ENCODE peak calls at places on chromosomes 5 and 9, in five cellular contexts. L is stimulated activated CD8-positive, alpha-beta memory T cell treated with anti-CD3 and anti-CD28 coated beads, Interleukin-12 subunit alpha, Interleukin-12 subunit beta, amount 100 ng/mL, for 4 hours; G is activated T-cell treated with anti-CD3 and anti-CD28 coated beads, Interleukin-2, amount 50 U/mL, for 72 hours; E is RPMI8226; U is naive thymus-derived CD8-positive, alpha-beta T cell. W is an unnamed sample.

GRCh38 chr5:116652903-116653302 is 78.3 kb upstream of the SEMA6A start:
- DNase-seq in L (no peak), G (no peak), E (no peak), U (no peak), W (no peak)

GRCh38 chr9:131875828-131876485 is 136.1 kb upstream of the RAPGEF1 start:
- DNase-seq in L (no peak), G (peak), E (no peak), U (no peak), W (peak)

GRCh38 chr9:14403112-14403511 is 89.2 kb upstream of the NFIB start:
- DNase-seq in L (no peak), G (no peak), E (no peak), U (no peak), W (no peak)

GRCh38 chr9:114108016-114108833 is 9.1 kb upstream of the KIF12 start:
- DNase-seq in L (no peak), G (peak), E (peak), U (peak), W (peak)

GRCh38 chr9:99042620-99043019 is 62.3 kb upstream of the TGFBR1 start:
- DNase-seq in L (no peak), G (no peak), E (no peak), U (no peak), W (no peak)

GRCh38 chr5:127572930-127573329 is 55.5 kb downstream of the PRRC1 start:
- DNase-seq in L (no peak), G (no peak), E (no peak), U (no peak), W (no peak)

GRCh38 chr5:59721741-59722140 is 171.8 kb downstream of the PDE4D start:
- DNase-seq in L (no peak), G (no peak), E (no peak), U (no peak), W (no peak)

GRCh38 chr5:80867233-80867632 is 92.9 kb upstream of the RASGRF2 start:
- DNase-seq in L (no peak), G (peak), E (no peak), U (no peak), W (no peak)

GRCh38 chr9:90249094-90249493 is 393.5 kb downstream of the DIRAS2 start:
- DNase-seq in L (no peak), G (no peak), E (no peak), U (no peak), W (no peak)

GRCh38 chr5:64884541-64884940 is 115.8 kb downstream of the CWC27 start:
- DNase-seq in L (no peak), G (no peak), E (no peak), U (no peak), W (no peak)

GRCh38 chr5:174419523-174420132 is 304.8 kb upstream of the MSX2 start:
- DNase-seq in L (peak), G (peak), E (peak), U (peak), W (peak)

GRCh38 chr9:76619645-76620044 is 144.6 kb upstream of the PCA3 start:
- DNase-seq in L (no peak), G (no peak), E (no peak), U (no peak), W (no peak)

GRCh38 chr5:56908942-56909293 is 478 bp upstream of the SETD9 start:
- DNase-seq in L (no peak), G (no peak), E (no peak), U (peak), W (no peak)

GRCh38 chr9:99059074-99059894 is 45.6 kb upstream of the TGFBR1 start:
- DNase-seq in L (no peak), G (peak), E (peak), U (no peak), W (peak)

GRCh38 chr9:115362101-115362500 is 244.1 kb upstream of the TNC start:
- DNase-seq in L (no peak), G (no peak), E (no peak), U (no peak), W (no peak)

GRCh38 chr9:83066771-83067170 is 3.8 kb upstream of the RASEF start:
- DNase-seq in L (no peak), G (no peak), E (no peak), U (no peak), W (no peak)

GRCh38 chr5:74636552-74636951 is 4.0 kb downstream of the ENC1 start:
- DNase-seq in L (no peak), G (no peak), E (no peak), U (no peak), W (no peak)

GRCh38 chr5:67773439-67773988 is 442.0 kb upstream of the PIK3R1 start:
- DNase-seq in L (no peak), G (no peak), E (no peak), U (no peak), W (no peak)

GRCh38 chr9:93902780-93903655 is 52.1 kb downstream of the BARX1 start:
- DNase-seq in L (no peak), G (no peak), E (no peak), U (no peak), W (no peak)

GRCh38 chr9:114761515-114761914 is 44.3 kb downstream of the TNFSF15 start:
- DNase-seq in L (no peak), G (no peak), E (no peak), U (no peak), W (no peak)

GRCh38 chr9:121593066-121593465 is 58.4 kb upstream of the DAB2IP start:
- DNase-seq in L (no peak), G (no peak), E (no peak), U (no peak), W (no peak)

GRCh38 chr5:96335873-96336272 is 97.2 kb downstream of the PCSK1 start:
- DNase-seq in L (no peak), G (no peak), E (no peak), U (no peak), W (no peak)

GRCh38 chr5:2810644-2811043 is 59.2 kb upstream of the IRX2 start:
- DNase-seq in L (no peak), G (no peak), E (no peak), U (no peak), W (no peak)

GRCh38 chr5:123150089-123150488 is 61.0 kb downstream of the PRDM6 start:
- DNase-seq in L (no peak), G (no peak), E (no peak), U (no peak), W (no peak)

GRCh38 chr5:40615586-40616193 is 64.0 kb upstream of the PTGER4 start:
- DNase-seq in L (no peak), G (no peak), E (no peak), U (no peak), W (no peak)

GRCh38 chr9:87763286-87763685 is 37.4 kb downstream of the CTSL start:
- DNase-seq in L (no peak), G (no peak), E (no peak), U (no peak), W (no peak)

W was measured in activated naive CD8-positive, alpha-beta T cell treated with anti-CD3 and anti-CD28 coated beads, Interleukin-2, amount 50 U/mL, for 24 hours.